ENCODE peak calls at places on chromosomes 6 and 20, in eight cellular contexts. One of them, this sample, is unnamed.

GRCh38 chr6:52415333-52415732 is 4.8 kb upstream of the EFHC1 start:
- DNase-seq in GM10248: no peak
- DNase-seq in naive thymus-derived CD4-positive, alpha-beta T cell: no peak
- DNase-seq in OCI-LY7: no peak
- DNase-seq in Caco-2: no peak
- DNase-seq in T-helper 1 cell: no peak
- DNase-seq in MV-4-11: no peak
- DNase-seq in cardiac fibroblast: no peak
- DNase-seq in this sample: no peak

GRCh38 chr6:27293436-27294152 is 18.5 kb downstream of the POM121L2 start:
- DNase-seq in T-helper 1 cell: no peak
- DNase-seq in OCI-LY7: no peak
- DNase-seq in naive thymus-derived CD4-positive, alpha-beta T cell: no peak
- DNase-seq in cardiac fibroblast: peak
- DNase-seq in Caco-2: peak
- DNase-seq in MV-4-11: no peak
- DNase-seq in GM10248: no peak
- DNase-seq in this sample: no peak

GRCh38 chr6:22878706-22879105 is 309.3 kb downstream of the HDGFL1 start:
- DNase-seq in T-helper 1 cell: no peak
- DNase-seq in naive thymus-derived CD4-positive, alpha-beta T cell: no peak
- DNase-seq in Caco-2: no peak
- DNase-seq in cardiac fibroblast: no peak
- DNase-seq in MV-4-11: no peak
- DNase-seq in GM10248: no peak
- DNase-seq in OCI-LY7: no peak
- DNase-seq in this sample: no peak

GRCh38 chr6:125421853-125422252 is 120.1 kb upstream of the HDDC2 start:
- DNase-seq in Caco-2: peak
- DNase-seq in T-helper 1 cell: no peak
- DNase-seq in OCI-LY7: no peak
- DNase-seq in naive thymus-derived CD4-positive, alpha-beta T cell: no peak
- DNase-seq in cardiac fibroblast: peak
- DNase-seq in GM10248: no peak
- DNase-seq in MV-4-11: no peak
- DNase-seq in this sample: peak

GRCh38 chr6:30156262-30156599 is 4.8 kb downstream of the TRIM10 start:
- DNase-seq in Caco-2: no peak
- DNase-seq in naive thymus-derived CD4-positive, alpha-beta T cell: no peak
- DNase-seq in cardiac fibroblast: peak
- DNase-seq in T-helper 1 cell: no peak
- DNase-seq in OCI-LY7: no peak
- DNase-seq in MV-4-11: peak
- DNase-seq in GM10248: no peak
- DNase-seq in this sample: no peak

GRCh38 chr6:105561501-105561900 is 158.6 kb upstream of the PREP start:
- DNase-seq in GM10248: no peak
- DNase-seq in Caco-2: no peak
- DNase-seq in naive thymus-derived CD4-positive, alpha-beta T cell: no peak
- DNase-seq in T-helper 1 cell: peak
- DNase-seq in cardiac fibroblast: no peak
- DNase-seq in MV-4-11: peak
- DNase-seq in OCI-LY7: no peak
- DNase-seq in this sample: no peak

GRCh38 chr6:70398783-70399730 is 14.3 kb upstream of the FAM135A start:
- DNase-seq in T-helper 1 cell: no peak
- DNase-seq in naive thymus-derived CD4-positive, alpha-beta T cell: no peak
- DNase-seq in OCI-LY7: no peak
- DNase-seq in Caco-2: peak
- DNase-seq in MV-4-11: no peak
- DNase-seq in GM10248: no peak
- DNase-seq in cardiac fibroblast: peak
- DNase-seq in this sample: no peak

GRCh38 chr20:25227317-25227831 is 20.5 kb upstream of the PYGB start:
- DNase-seq in MV-4-11: no peak
- DNase-seq in OCI-LY7: no peak
- DNase-seq in naive thymus-derived CD4-positive, alpha-beta T cell: no peak
- DNase-seq in T-helper 1 cell: no peak
- DNase-seq in Caco-2: no peak
- DNase-seq in cardiac fibroblast: peak
- DNase-seq in GM10248: no peak
- DNase-seq in this sample: peak

GRCh38 chr20:25050501-25051350 is 7.2 kb downstream of the ACSS1 start:
- DNase-seq in cardiac fibroblast: no peak
- DNase-seq in OCI-LY7: no peak
- DNase-seq in GM10248: no peak
- DNase-seq in naive thymus-derived CD4-positive, alpha-beta T cell: no peak
- DNase-seq in MV-4-11: no peak
- DNase-seq in T-helper 1 cell: no peak
- DNase-seq in Caco-2: no peak
- DNase-seq in this sample: no peak

GRCh38 chr6:137949686-137950390 is 82.8 kb downstream of the TNFAIP3 start:
- DNase-seq in Caco-2: no peak
- DNase-seq in MV-4-11: no peak
- DNase-seq in OCI-LY7: peak
- DNase-seq in T-helper 1 cell: peak
- DNase-seq in GM10248: no peak
- DNase-seq in cardiac fibroblast: no peak
- DNase-seq in naive thymus-derived CD4-positive, alpha-beta T cell: peak
- DNase-seq in this sample: no peak

GRCh38 chr20:45835230-45836224 is 1.9 kb downstream of the SNX21 start:
- DNase-seq in MV-4-11: peak
- DNase-seq in T-helper 1 cell: no peak
- DNase-seq in GM10248: no peak
- DNase-seq in Caco-2: no peak
- DNase-seq in cardiac fibroblast: peak
- DNase-seq in naive thymus-derived CD4-positive, alpha-beta T cell: no peak
- DNase-seq in OCI-LY7: no peak
- DNase-seq in this sample: no peak

GRCh38 chr20:45917790-45918141 is 5.8 kb upstream of the PLTP start:
- DNase-seq in OCI-LY7: no peak
- DNase-seq in Caco-2: no peak
- DNase-seq in naive thymus-derived CD4-positive, alpha-beta T cell: no peak
- DNase-seq in cardiac fibroblast: peak
- DNase-seq in MV-4-11: no peak
- DNase-seq in GM10248: no peak
- DNase-seq in T-helper 1 cell: no peak
- DNase-seq in this sample: no peak

GRCh38 chr6:131419698-131420097 is 153.3 kb upstream of the ARG1 start:
- DNase-seq in MV-4-11: no peak
- DNase-seq in GM10248: no peak
- DNase-seq in Caco-2: no peak
- DNase-seq in cardiac fibroblast: no peak
- DNase-seq in T-helper 1 cell: no peak
- DNase-seq in OCI-LY7: no peak
- DNase-seq in naive thymus-derived CD4-positive, alpha-beta T cell: no peak
- DNase-seq in this sample: no peak

GRCh38 chr6:145733770-145734169 is 1.6 kb downstream of the EPM2A start:
- DNase-seq in naive thymus-derived CD4-positive, alpha-beta T cell: no peak
- DNase-seq in GM10248: no peak
- DNase-seq in OCI-LY7: peak
- DNase-seq in T-helper 1 cell: no peak
- DNase-seq in cardiac fibroblast: no peak
- DNase-seq in MV-4-11: no peak
- DNase-seq in Caco-2: no peak
- DNase-seq in this sample: no peak

GRCh38 chr6:5681480-5681879 is 325.2 kb downstream of the NRN1 start:
- DNase-seq in OCI-LY7: peak
- DNase-seq in cardiac fibroblast: no peak
- DNase-seq in T-helper 1 cell: no peak
- DNase-seq in naive thymus-derived CD4-positive, alpha-beta T cell: no peak
- DNase-seq in Caco-2: no peak
- DNase-seq in GM10248: peak
- DNase-seq in MV-4-11: no peak
- DNase-seq in this sample: no peak

GRCh38 chr6:51513891-51514290 is 573.5 kb downstream of the PKHD1 start:
- DNase-seq in Caco-2: no peak
- DNase-seq in MV-4-11: no peak
- DNase-seq in GM10248: no peak
- DNase-seq in OCI-LY7: no peak
- DNase-seq in naive thymus-derived CD4-positive, alpha-beta T cell: no peak
- DNase-seq in T-helper 1 cell: no peak
- DNase-seq in cardiac fibroblast: no peak
- DNase-seq in this sample: no peak

GRCh38 chr6:22737331-22737730 is 168.0 kb downstream of the HDGFL1 start:
- DNase-seq in GM10248: no peak
- DNase-seq in OCI-LY7: no peak
- DNase-seq in naive thymus-derived CD4-positive, alpha-beta T cell: no peak
- DNase-seq in T-helper 1 cell: no peak
- DNase-seq in cardiac fibroblast: peak
- DNase-seq in MV-4-11: no peak
- DNase-seq in Caco-2: peak
- DNase-seq in this sample: no peak